ENCODE peak calls at places on chromosomes 1 and 21, in six cellular contexts. B, A, P, Y, H and F are unnamed samples.

GRCh38 chr1:204842892-204843291 is 27.8 kb upstream of the NFASC start:
- DNase-seq in H (peak; percentile 44), Y (no peak), P (no peak), B (no peak), A (peak; percentile 7), F (no peak)

GRCh38 chr1:160093624-160094290 is 4.7 kb downstream of the IGSF8 start:
- DNase-seq in Y (peak; percentile 60), A (no peak), P (no peak), H (no peak), B (no peak), F (no peak)

GRCh38 chr1:34266127-34266951 is 89.6 kb downstream of the C1orf94 start:
- DNase-seq in A (no peak), H (peak; percentile 12), B (no peak), Y (no peak), P (no peak), F (no peak)

GRCh38 chr1:179178135-179178630 is 51.3 kb downstream of the ABL2 start:
- DNase-seq in P (no peak), H (no peak), Y (no peak), B (no peak), A (no peak), F (no peak)

GRCh38 chr1:1921901-1922753 is 3.0 kb upstream of the TMEM52 start:
- DNase-seq in P (no peak), H (no peak), B (no peak), A (no peak), Y (no peak), F (no peak)

GRCh38 chr1:23020731-23021130 is 1.5 kb downstream of the KDM1A start:
- DNase-seq in Y (no peak), A (no peak), B (no peak), H (no peak), P (no peak), F (no peak)

GRCh38 chr1:206039046-206039929 is 13.7 kb upstream of the RHEX start:
- DNase-seq in A (no peak), P (no peak), B (no peak), H (no peak), Y (no peak), F (no peak)

GRCh38 chr1:179353546-179353945 is 12.2 kb upstream of the AXDND1 start:
- DNase-seq in H (peak; percentile 95), B (no peak), P (peak; percentile 56), A (peak; percentile 78), Y (no peak), F (no peak)

GRCh38 chr1:151832318-151832984 is 849 bp upstream of the RORC start:
- DNase-seq in B (no peak), H (peak; percentile 47), A (peak; percentile 45), P (no peak), Y (peak; percentile 89), F (no peak)

GRCh38 chr1:41599912-41600311 is 115.4 kb upstream of the EDN2 start:
- DNase-seq in H (peak; percentile 45), P (no peak), A (peak; percentile 43), Y (no peak), B (no peak), F (no peak)

GRCh38 chr1:153882296-153882912 is 40.4 kb downstream of the GATAD2B start:
- DNase-seq in A (no peak), P (no peak), B (no peak), Y (no peak), H (no peak), F (no peak)

GRCh38 chr1:22884806-22885559 is 87.7 kb downstream of the LACTBL1 start:
- DNase-seq in H (no peak), Y (no peak), P (no peak), B (no peak), A (no peak), F (no peak)

GRCh38 chr1:202572867-202573266 is 137.4 kb downstream of the SYT2 start:
- DNase-seq in B (no peak), Y (no peak), A (no peak), P (no peak), H (peak; percentile 79), F (no peak)

GRCh38 chr1:24866211-24867063 is 63.6 kb downstream of the RUNX3 start:
- DNase-seq in A (no peak), Y (peak; percentile 16), B (no peak), H (peak; percentile 38), P (no peak), F (no peak)

GRCh38 chr21:34335316-34335715 is 28.5 kb upstream of the KCNE2 start:
- DNase-seq in B (no peak), Y (no peak), A (peak; percentile 43), P (no peak), H (peak; percentile 3), F (no peak)

GRCh38 chr1:15070145-15070748 is 83.3 kb upstream of the TMEM51 start:
- DNase-seq in Y (no peak), H (no peak), B (no peak), P (no peak), A (no peak), F (no peak)

GRCh38 chr1:53575141-53575947 is 116.1 kb downstream of the DMRTB1 start:
- DNase-seq in B (no peak), Y (no peak), A (no peak), H (no peak), P (no peak), F (no peak)

GRCh38 chr1:112904071-112904830 is 51.7 kb downstream of the SLC16A1 start:
- DNase-seq in H (peak; percentile 92), B (peak; percentile 2), Y (no peak), A (peak; percentile 93), P (peak; percentile 58), F (peak; percentile 8)

GRCh38 chr1:205003358-205004145 is 39.5 kb upstream of the CNTN2 start:
- DNase-seq in A (no peak), Y (no peak), H (no peak), P (no peak), B (no peak), F (no peak)

GRCh38 chr1:185917646-185918045 is 183.5 kb downstream of the HMCN1 start:
- DNase-seq in A (peak; percentile 56), H (peak; percentile 76), Y (no peak), P (peak; percentile 20), B (no peak), F (no peak)

GRCh38 chr1:244836135-244836521 is 670 bp downstream of the COX20 start:
- DNase-seq in Y (no peak), B (no peak), P (no peak), A (peak; percentile 47), H (peak; percentile 61), F (no peak)

GRCh38 chr1:109499081-109499480 is 5.2 kb downstream of the CYB561D1 start:
- DNase-seq in B (no peak), A (no peak), P (no peak), H (peak; percentile 22), Y (no peak), F (no peak)

GRCh38 chr1:39754906-39755504 is 16.1 kb downstream of the OXCT2 start:
- DNase-seq in P (no peak), H (no peak), A (peak; percentile 24), Y (no peak), B (no peak), F (no peak)

GRCh38 chr1:70467531-70467930 is 56.5 kb downstream of the CTH start:
- DNase-seq in A (no peak), Y (no peak), B (no peak), H (no peak), P (no peak), F (no peak)

GRCh38 chr21:33892853-33893252 is 22.8 kb downstream of the ATP5PO start:
- DNase-seq in Y (no peak), B (no peak), A (no peak), H (no peak), P (no peak), F (no peak)

GRCh38 chr21:18832081-18832670 is 428.6 kb upstream of the TMPRSS15 start:
- DNase-seq in Y (no peak), B (no peak), H (no peak), P (no peak), A (no peak), F (no peak)

GRCh38 chr21:33064623-33064996 is 5.3 kb upstream of the OLIG1 start:
- DNase-seq in P (no peak), H (no peak), Y (no peak), B (no peak), A (no peak), F (no peak)

GRCh38 chr1:161196521-161197451 is 2.1 kb downstream of the ADAMTS4 start:
- DNase-seq in A (peak; percentile 93), H (peak; percentile 89), Y (no peak), P (peak; percentile 59), B (no peak), F (no peak)

GRCh38 chr1:10980841-10981727 is 31.4 kb upstream of the TARDBP start:
- DNase-seq in P (no peak), B (no peak), A (peak; percentile 56), Y (no peak), H (peak; percentile 88), F (no peak)
- H3K4me3 ChIP-seq in P (no peak overlapping the region), B (no peak overlapping the region), A (no peak overlapping the region), Y (no peak overlapping the region), H (no peak overlapping the region), F (no peak overlapping the region)

DNA sequence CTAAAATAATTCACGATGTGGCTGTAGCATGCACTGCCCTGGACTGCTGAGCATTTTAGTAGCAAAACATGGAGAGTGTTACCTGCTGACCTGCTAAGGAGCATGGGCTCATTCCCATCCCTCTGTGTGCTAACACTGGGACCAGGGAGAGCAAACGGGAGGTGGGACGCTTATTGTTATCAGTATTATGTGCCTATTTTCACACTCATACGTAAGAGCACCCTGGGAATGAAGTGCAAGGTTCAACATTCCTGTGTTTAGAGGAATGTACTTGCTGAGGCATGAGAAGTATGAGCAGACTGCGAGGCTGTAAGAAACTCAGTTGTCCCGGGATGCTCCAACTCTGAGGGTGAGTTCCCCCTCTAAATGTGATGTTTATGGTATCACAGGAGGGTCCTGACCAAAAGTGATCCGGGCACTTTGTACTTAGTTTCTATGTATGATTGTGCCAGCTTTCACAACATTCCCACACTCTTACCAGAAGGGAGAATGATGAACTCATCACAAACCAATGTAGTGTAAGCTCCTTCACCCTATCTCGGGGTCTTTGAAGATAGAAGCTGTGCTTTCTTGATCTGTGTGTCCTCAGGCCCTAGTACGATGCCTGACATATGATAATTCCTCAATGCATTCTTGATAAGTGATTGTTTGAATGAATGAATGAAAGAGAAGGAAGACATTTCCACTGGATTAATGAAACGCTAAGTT is 164.8 kb downstream of the KCNJ6 start:
- DNase-seq in H (peak; percentile 18), P (no peak), B (no peak), A (no peak), Y (no peak), F (no peak)
- TF ChIP-seq CTCF in H (no peak), P (no peak), B (no peak), A (no peak), Y (no peak), F (no peak)

GRCh38 chr1:198655464-198656121 is 16.8 kb downstream of the PTPRC start:
- DNase-seq in B (no peak), H (no peak), P (no peak), Y (no peak), A (no peak), F (no peak)
- H3K4me3 ChIP-seq in B (peak overlapping the region; percentile 43), H (no peak overlapping the region), P (no peak overlapping the region), Y (no peak overlapping the region), A (no peak overlapping the region), F (peak overlapping the region; percentile 39)

DNA sequence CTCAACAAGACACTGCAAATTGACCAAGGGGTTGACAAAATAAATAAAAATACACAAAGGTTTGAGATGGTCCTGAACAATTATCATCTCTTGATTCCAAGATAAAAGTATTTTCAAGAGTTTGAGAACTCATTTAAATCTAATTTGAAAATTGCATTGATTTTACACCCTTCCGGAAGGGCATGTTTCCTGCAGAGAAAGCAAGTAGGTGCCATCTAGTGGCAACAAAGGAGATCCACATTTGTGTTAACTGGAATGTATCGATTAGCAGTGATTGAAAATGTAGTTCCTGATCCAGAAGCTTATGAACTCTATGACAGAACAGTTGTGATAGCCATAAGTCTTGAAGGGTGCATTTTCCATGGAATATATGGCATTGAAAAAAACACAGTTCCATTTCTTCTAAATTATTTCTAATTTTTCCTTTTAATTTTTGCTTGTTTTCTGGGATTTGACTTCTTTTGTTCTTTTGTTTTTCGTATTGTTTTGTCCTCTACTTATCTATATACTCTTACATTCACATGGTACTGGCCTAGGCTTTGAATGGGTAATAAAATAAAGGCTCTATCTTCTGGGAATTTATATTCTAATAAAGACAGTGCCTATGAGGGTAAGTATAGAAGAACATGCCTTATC is 143.7 kb downstream of the DNM3 start:
- DNase-seq in B (no peak), P (no peak), A (peak; percentile 52), H (peak; percentile 63), Y (no peak), F (peak; percentile 16)
- TF ChIP-seq CTCF in B (peak; percentile 86), P (peak; percentile 89), A (peak; percentile 91), H (peak; percentile 77), Y (no peak), F (peak; percentile 75)